ENCODE peak calls at places on chromosomes 1 and 21, in nine cellular contexts. E, I, D, R, N, S, O, Y and M are unnamed samples.

GRCh38 chr1:167501513-167502191 is 16.7 kb downstream of the CD247 start:
- DNase-seq in E (no peak), O (no peak), I (no peak), D (no peak), S (no peak), Y (no peak), N (no peak), R (no peak), M (no peak)

GRCh38 chr1:108016451-108016920 is 51.5 kb upstream of the VAV3 start:
- DNase-seq in N (no peak), O (peak), R (no peak), I (no peak), Y (peak), E (no peak), S (no peak), D (peak), M (peak)

GRCh38 chr1:40662864-40663263 is 2.6 kb downstream of the RIMS3 start:
- DNase-seq in E (no peak), D (peak), S (no peak), N (no peak), Y (no peak), I (no peak), R (no peak), O (peak), M (no peak)

GRCh38 chr1:88935522-88936222 is 44.3 kb upstream of the GTF2B start:
- DNase-seq in O (peak), R (peak), D (peak), E (peak), I (peak), N (no peak), Y (peak), S (no peak), M (peak)

GRCh38 chr1:115400891-115401290 is 62.8 kb upstream of the NGF start:
- DNase-seq in D (peak), E (no peak), Y (peak), S (no peak), R (no peak), I (no peak), N (no peak), O (no peak), M (no peak)

GRCh38 chr1:86356247-86356646 is 39.9 kb downstream of the ODF2L start:
- DNase-seq in O (no peak), Y (no peak), I (no peak), S (no peak), R (no peak), D (no peak), N (no peak), E (no peak), M (no peak)

GRCh38 chr1:48875736-48876135 is 99.0 kb upstream of the BEND5 start:
- DNase-seq in N (no peak), E (no peak), Y (no peak), R (no peak), S (no peak), I (no peak), D (no peak), O (no peak), M (no peak)

GRCh38 chr21:16159213-16159970 is 429.6 kb downstream of the USP25 start:
- DNase-seq in O (peak), R (no peak), I (no peak), D (no peak), S (no peak), N (no peak), Y (peak), E (no peak), M (no peak)

GRCh38 chr1:100941098-100941527 is 45.2 kb downstream of the SLC30A7 start:
- DNase-seq in E (no peak), D (no peak), S (no peak), N (no peak), R (no peak), Y (no peak), I (no peak), O (no peak), M (no peak)

GRCh38 chr1:229759037-229759435 is 133.0 kb downstream of the URB2 start:
- DNase-seq in I (no peak), Y (peak), D (no peak), N (no peak), O (peak), R (no peak), E (no peak), S (no peak), M (no peak)

GRCh38 chr1:109397451-109398342 is at the start of gene SORT1:
- DNase-seq in Y (peak), O (peak), N (peak), E (peak), R (peak), D (peak), I (peak), S (peak), M (peak)

GRCh38 chr1:12613180-12613579 is 4.8 kb downstream of the DHRS3 start:
- DNase-seq in O (no peak), Y (no peak), R (no peak), S (no peak), E (no peak), N (no peak), D (no peak), I (no peak), M (no peak)

GRCh38 chr1:3348196-3348865 is 106.1 kb upstream of the ARHGEF16 start:
- DNase-seq in O (no peak), E (no peak), R (no peak), N (no peak), S (no peak), D (no peak), I (peak), Y (no peak), M (no peak)

GRCh38 chr21:37636152-37636860 is 269.7 kb downstream of the DYRK1A start:
- DNase-seq in N (no peak), I (no peak), D (peak), E (no peak), R (no peak), O (peak), S (no peak), Y (peak), M (no peak)

GRCh38 chr21:36749935-36750578 is 51.1 kb downstream of the SIM2 start:
- DNase-seq in R (peak), S (no peak), O (peak), E (no peak), I (no peak), Y (peak), N (peak), D (no peak), M (peak)

GRCh38 chr1:209880051-209880450 is 52.3 kb downstream of the UTP25 start:
- DNase-seq in O (no peak), D (no peak), Y (no peak), R (no peak), S (no peak), E (no peak), N (no peak), I (no peak), M (no peak)

GRCh38 chr1:30727796-30728195 is 4.4 kb upstream of the MATN1 start:
- DNase-seq in S (no peak), N (no peak), D (no peak), Y (peak), O (peak), R (no peak), I (no peak), E (no peak), M (no peak)

GRCh38 chr1:86739901-86740507 is 35.6 kb downstream of the SH3GLB1 start:
- DNase-seq in R (no peak), N (no peak), Y (no peak), O (no peak), E (no peak), S (no peak), I (no peak), D (no peak), M (no peak)

GRCh38 chr1:182634306-182635072 is 30.3 kb upstream of the RGS16 start:
- DNase-seq in O (no peak), D (no peak), I (no peak), S (no peak), N (no peak), E (peak), R (no peak), Y (no peak), M (no peak)

GRCh38 chr1:90715334-90715733 is 1.8 kb downstream of the BARHL2 start:
- DNase-seq in R (no peak), E (no peak), Y (no peak), N (no peak), O (no peak), I (no peak), S (no peak), D (no peak), M (no peak)

GRCh38 chr1:234989019-234989418 is 139.6 kb downstream of the TOMM20 start:
- DNase-seq in I (no peak), E (no peak), R (no peak), S (no peak), O (no peak), Y (no peak), D (no peak), N (no peak), M (no peak)

GRCh38 chr1:65504263-65504662 is 83.8 kb downstream of the LEPR start:
- DNase-seq in N (no peak), Y (no peak), D (no peak), I (no peak), R (no peak), O (no peak), E (no peak), S (no peak), M (no peak)

GRCh38 chr1:101317590-101317989 is 80.8 kb downstream of the S1PR1 start:
- DNase-seq in S (no peak), I (no peak), Y (no peak), O (no peak), R (no peak), E (no peak), D (no peak), N (peak), M (no peak)

GRCh38 chr1:156407344-156407743 is 38.3 kb downstream of the RHBG start:
- DNase-seq in R (no peak), O (no peak), S (no peak), D (no peak), I (peak), E (no peak), N (no peak), Y (no peak), M (peak)

GRCh38 chr1:210448293-210448892 is 119.7 kb downstream of the HHAT start:
- DNase-seq in I (peak), D (peak), Y (peak), N (no peak), E (peak), S (no peak), R (peak), O (peak), M (peak)

GRCh38 chr1:58283380-58284338 is 262.9 kb downstream of the OMA1 start:
- DNase-seq in D (no peak), S (no peak), R (no peak), E (no peak), Y (peak), O (no peak), N (no peak), I (peak), M (no peak)

GRCh38 chr1:2050482-2050792 is 226 bp downstream of the PRKCZ start:
- DNase-seq in N (peak), I (no peak), R (no peak), D (peak), Y (no peak), O (no peak), S (no peak), E (no peak), M (peak)

GRCh38 chr1:59170659-59171058 is 126.2 kb upstream of the FGGY start:
- DNase-seq in N (no peak), E (no peak), O (peak), D (no peak), S (no peak), I (no peak), Y (no peak), R (no peak), M (no peak)

GRCh38 chr1:228312091-228312764 is 94.4 kb downstream of the TRIM11 start:
- DNase-seq in O (no peak), S (peak), N (no peak), I (no peak), Y (no peak), E (no peak), R (no peak), D (no peak), M (no peak)

GRCh38 chr1:197441990-197442389 is 173.9 kb downstream of the CRB1 start:
- DNase-seq in E (no peak), Y (peak), O (peak), D (no peak), I (no peak), R (no peak), S (no peak), N (no peak), M (no peak)

GRCh38 chr1:55071477-55071876 is 32.1 kb downstream of the PCSK9 start:
- DNase-seq in Y (peak), D (peak), N (peak), I (no peak), R (peak), E (peak), S (no peak), O (peak), M (peak)

GRCh38 chr1:148372731-148373130 is 110.4 kb downstream of the PPIAL4G start:
- DNase-seq in I (no peak), E (no peak), O (peak), Y (peak), S (no peak), D (no peak), N (no peak), R (no peak), M (no peak)

GRCh38 chr1:192805832-192806323 is 3.0 kb upstream of the RGS2 start:
- DNase-seq in I (peak), O (peak), E (peak), D (peak), S (no peak), R (peak), Y (peak), N (no peak), M (peak)

GRCh38 chr1:218785928-218786327 is 387.8 kb upstream of the LYPLAL1 start:
- DNase-seq in R (no peak), O (peak), N (no peak), D (no peak), Y (peak), I (no peak), S (no peak), E (no peak), M (no peak)

GRCh38 chr1:154908937-154909336 is 27.6 kb downstream of the PMVK start:
- DNase-seq in R (no peak), E (no peak), S (peak), N (no peak), O (no peak), D (no peak), Y (no peak), I (no peak), M (no peak)

GRCh38 chr1:200247513-200247912 is 162.3 kb downstream of the ZNF281 start:
- DNase-seq in R (no peak), Y (no peak), O (no peak), S (no peak), E (no peak), D (no peak), I (no peak), N (no peak), M (no peak)